ENCODE peak calls at places on chromosomes 16 and 17, in eight cellular contexts. G is nucleus accumbens; Q is midbrain; I is SJSA1; W is HTR-8/SVneo; E is effector memory CD4-positive, alpha-beta T cell; U is iris pigment epithelial cell; Y is mucosa of gallbladder. M is an unnamed sample.

GRCh38 chr16:77657016-77657415 is 65.3 kb upstream of the NUDT7 start:
- DNase-seq in G (no peak), W (no peak), Q (no peak), U (peak; percentile 68), Y (no peak), E (no peak), I (no peak), M (no peak)

GRCh38 chr17:10748475-10749110 is 18.8 kb upstream of the TMEM220 start:
- DNase-seq in I (no peak), Q (no peak), E (no peak), W (no peak), G (no peak), U (no peak), Y (no peak), M (no peak)

GRCh38 chr17:27603870-27604794 is 26.9 kb upstream of the LGALS9 start:
- DNase-seq in W (no peak), I (no peak), G (no peak), Y (no peak), E (no peak), U (no peak), Q (no peak), M (no peak)

GRCh38 chr16:89185062-89185751 is 13.7 kb downstream of the CDH15 start:
- DNase-seq in U (no peak), E (peak; percentile 12), W (no peak), I (no peak), G (no peak), Y (no peak), Q (no peak), M (no peak)

GRCh38 chr17:18217412-18218015 is 7.9 kb upstream of the LLGL1 start:
- DNase-seq in E (peak; percentile 48), Y (peak; percentile 71), U (peak; percentile 48), W (peak; percentile 97), Q (peak; percentile 64), I (peak; percentile 61), G (peak; percentile 68), M (peak; percentile 74)

GRCh38 chr16:27353853-27354252 is 40.1 kb downstream of the IL4R start:
- DNase-seq in W (no peak), E (no peak), U (no peak), Y (no peak), I (no peak), G (no peak), Q (no peak), M (no peak)

GRCh38 chr16:66588981-66589713 is 9.9 kb downstream of the CMTM2 start:
- DNase-seq in U (peak; percentile 65), I (no peak), Y (peak; percentile 32), G (no peak), Q (peak; percentile 25), E (peak; percentile 48), W (peak; percentile 62), M (peak; percentile 50)

GRCh38 chr17:1154704-1155103 is 25.1 kb downstream of the ABR start:
- DNase-seq in Y (no peak), G (peak; percentile 59), Q (peak; percentile 75), W (no peak), E (no peak), I (no peak), U (no peak), M (no peak)

GRCh38 chr17:82734987-82735866 is at the start of gene FN3K:
- DNase-seq in G (peak; percentile 85), I (no peak), Y (peak; percentile 53), U (peak; percentile 66), W (peak; percentile 57), Q (peak; percentile 83), E (no peak), M (peak; percentile 78)

M was measured in WERI-Rb-1.